ENCODE peak calls at places on chromosome X, in five cellular contexts. Z is Daoy, L is GM12891, P is Right ventricle myocardium superior, Y is uterus. M is an unnamed sample.

GRCh38 chrX:84729809-84730208 is 227.6 kb upstream of the HDX start:
- DNase-seq in Z (no peak), L (peak; percentile 1), P (no peak), Y (no peak), M (peak; percentile 30)

GRCh38 chrX:133922390-133922772 is 63.0 kb downstream of the GPC3 start:
- DNase-seq in Z (no peak), L (no peak), P (no peak), Y (no peak), M (no peak)

GRCh38 chrX:77779695-77780094 is 6.3 kb downstream of the ATRX start:
- DNase-seq in Z (no peak), L (no peak), P (no peak), Y (no peak), M (no peak)

GRCh38 chrX:134711135-134711941 is 53.1 kb upstream of the PLAC1 start:
- DNase-seq in Z (no peak), L (no peak), P (no peak), Y (no peak), M (no peak)

GRCh38 chrX:130098202-130098552 is 12.1 kb downstream of the ELF4 start:
- DNase-seq in Z (no peak), L (no peak), P (no peak), Y (no peak), M (no peak)

GRCh38 chrX:103586314-103586646 is 965 bp downstream of the TCEAL4 start:
- DNase-seq in Z (no peak), L (no peak), P (peak; percentile 34), Y (peak; percentile 50), M (no peak)

GRCh38 chrX:7985568-7985967 is 58.4 kb upstream of the PNPLA4 start:
- DNase-seq in Z (no peak), L (no peak), P (no peak), Y (no peak), M (no peak)

GRCh38 chrX:9677098-9677739 is 88.4 kb downstream of the GPR143 start:
- DNase-seq in Z (no peak), L (peak; percentile 28), P (no peak), Y (peak; percentile 29), M (no peak)

GRCh38 chrX:16188687-16189086 is 21.4 kb downstream of the MAGEB17 start:
- DNase-seq in Z (no peak), L (no peak), P (no peak), Y (no peak), M (no peak)

GRCh38 chrX:154600962-154601374 is 16.0 kb downstream of the CTAG1A start:
- DNase-seq in Z (peak; percentile 53), L (no peak), P (no peak), Y (no peak), M (no peak)

GRCh38 chrX:132612990-132613564 is 124.2 kb upstream of the MBNL3 start:
- DNase-seq in Z (peak; percentile 32), L (no peak), P (peak; percentile 54), Y (no peak), M (no peak)

GRCh38 chrX:153631931-153632611 is 14.9 kb upstream of the DUSP9 start:
- DNase-seq in Z (no peak), L (no peak), P (no peak), Y (peak; percentile 7), M (no peak)

GRCh38 chrX:13669246-13669689 is 16.3 kb downstream of the TCEANC start:
- DNase-seq in Z (peak; percentile 87), L (no peak), P (peak; percentile 45), Y (peak; percentile 83), M (no peak)

GRCh38 chrX:30831082-30831481 is 58.0 kb downstream of the TAB3 start:
- DNase-seq in Z (no peak), L (no peak), P (no peak), Y (no peak), M (no peak)

GRCh38 chrX:25442501-25442900 is 426.7 kb upstream of the ARX start:
- DNase-seq in Z (no peak), L (no peak), P (no peak), Y (no peak), M (no peak)

GRCh38 chrX:105701310-105702052 is 120.9 kb upstream of the NRK start:
- DNase-seq in Z (no peak), L (no peak), P (no peak), Y (no peak), M (no peak)

GRCh38 chrX:49999048-49999447 is 76.7 kb downstream of the CLCN5 start:
- DNase-seq in Z (no peak), L (no peak), P (no peak), Y (no peak), M (no peak)

GRCh38 chrX:125998432-125998831 is 167.7 kb downstream of the DCAF12L2 start:
- DNase-seq in Z (no peak), L (no peak), P (no peak), Y (no peak), M (peak; percentile 4)

GRCh38 chrX:140157611-140158010 is 192.3 kb upstream of the CXorf66 start:
- DNase-seq in Z (peak; percentile 80), L (no peak), P (no peak), Y (no peak), M (no peak)

GRCh38 chrX:108537005-108537404 is 97.4 kb downstream of the COL4A5 start:
- DNase-seq in Z (peak; percentile 7), L (no peak), P (no peak), Y (no peak), M (peak; percentile 10)

GRCh38 chrX:42978655-42979379 is 200.9 kb upstream of the PPP1R2C start:
- DNase-seq in Z (no peak), L (no peak), P (no peak), Y (no peak), M (no peak)

GRCh38 chrX:37757082-37757481 is 22.8 kb upstream of the CYBB start:
- DNase-seq in Z (no peak), L (no peak), P (no peak), Y (no peak), M (no peak)

GRCh38 chrX:124651031-124651430 is 304.7 kb downstream of the SH2D1A start:
- DNase-seq in Z (no peak), L (no peak), P (no peak), Y (no peak), M (no peak)

GRCh38 chrX:122219226-122219625 is 964.9 kb upstream of the GRIA3 start:
- DNase-seq in Z (no peak), L (no peak), P (no peak), Y (no peak), M (no peak)